ENCODE peak calls at places on chromosomes 4 and X, in nine cellular contexts. One of them, this sample, is unnamed.
A peak's percentile ranks its signal among the peaks of the same experiment; 100 is the strongest.

GRCh38 chr4:187612211-187612780 is 383.3 kb upstream of the ZFP42 start:
- DNase-seq in NCI-H2029 treated with DMSO at 0.1 percent for 48 hours: no peak
- DNase-seq in IMR-90: peak; percentile 22
- DNase-seq in neuronal stem cell: no peak
- DNase-seq in choroid plexus epithelial cell: no peak
- DNase-seq in stimulated activated CD4-positive, alpha-beta T cell treated with anti-CD3 and anti-CD28 coated beads, Interleukin-15, amount 100 ng/mL, for 24 hours: no peak
- DNase-seq in posterior cingulate gyrus: no peak
- DNase-seq in NCI-H1417: no peak
- DNase-seq in WTC11: no peak
- DNase-seq in this sample: no peak

GRCh38 chr4:87819281-87819919 is 13.4 kb upstream of the MEPE start:
- DNase-seq in NCI-H2029 treated with DMSO at 0.1 percent for 48 hours: no peak
- DNase-seq in IMR-90: peak; percentile 85
- DNase-seq in neuronal stem cell: no peak
- DNase-seq in choroid plexus epithelial cell: peak; percentile 86
- DNase-seq in stimulated activated CD4-positive, alpha-beta T cell treated with anti-CD3 and anti-CD28 coated beads, Interleukin-15, amount 100 ng/mL, for 24 hours: no peak
- DNase-seq in posterior cingulate gyrus: no peak
- DNase-seq in NCI-H1417: no peak
- DNase-seq in WTC11: peak; percentile 23
- DNase-seq in this sample: peak; percentile 21

GRCh38 chrX:123184199-123184857 is at the start of gene GRIA3:
- DNase-seq in NCI-H2029 treated with DMSO at 0.1 percent for 48 hours: no peak
- DNase-seq in IMR-90: no peak
- DNase-seq in neuronal stem cell: peak; percentile 17
- DNase-seq in choroid plexus epithelial cell: no peak
- DNase-seq in stimulated activated CD4-positive, alpha-beta T cell treated with anti-CD3 and anti-CD28 coated beads, Interleukin-15, amount 100 ng/mL, for 24 hours: no peak
- DNase-seq in posterior cingulate gyrus: no peak
- DNase-seq in NCI-H1417: no peak
- DNase-seq in WTC11: no peak
- DNase-seq in this sample: peak; percentile 7

GRCh38 chr4:82842593-82842992 is 44.0 kb upstream of the SCD5 start:
- DNase-seq in NCI-H2029 treated with DMSO at 0.1 percent for 48 hours: no peak
- DNase-seq in IMR-90: peak; percentile 28
- DNase-seq in neuronal stem cell: no peak
- DNase-seq in choroid plexus epithelial cell: peak; percentile 58
- DNase-seq in stimulated activated CD4-positive, alpha-beta T cell treated with anti-CD3 and anti-CD28 coated beads, Interleukin-15, amount 100 ng/mL, for 24 hours: no peak
- DNase-seq in posterior cingulate gyrus: no peak
- DNase-seq in NCI-H1417: no peak
- DNase-seq in WTC11: no peak
- DNase-seq in this sample: no peak

GRCh38 chr4:35151816-35152572 is 1092.3 kb downstream of the ARAP2 start:
- DNase-seq in NCI-H2029 treated with DMSO at 0.1 percent for 48 hours: peak; percentile 24
- DNase-seq in IMR-90: no peak
- DNase-seq in neuronal stem cell: no peak
- DNase-seq in choroid plexus epithelial cell: no peak
- DNase-seq in stimulated activated CD4-positive, alpha-beta T cell treated with anti-CD3 and anti-CD28 coated beads, Interleukin-15, amount 100 ng/mL, for 24 hours: no peak
- DNase-seq in posterior cingulate gyrus: no peak
- DNase-seq in NCI-H1417: peak; percentile 70
- DNase-seq in WTC11: peak; percentile 76
- DNase-seq in this sample: peak; percentile 59

GRCh38 chrX:118530537-118530936 is 34.9 kb downstream of the DOCK11 start:
- DNase-seq in NCI-H2029 treated with DMSO at 0.1 percent for 48 hours: no peak
- DNase-seq in IMR-90: peak; percentile 48
- DNase-seq in neuronal stem cell: no peak
- DNase-seq in choroid plexus epithelial cell: peak; percentile 33
- DNase-seq in stimulated activated CD4-positive, alpha-beta T cell treated with anti-CD3 and anti-CD28 coated beads, Interleukin-15, amount 100 ng/mL, for 24 hours: no peak
- DNase-seq in posterior cingulate gyrus: no peak
- DNase-seq in NCI-H1417: no peak
- DNase-seq in WTC11: no peak
- DNase-seq in this sample: no peak

GRCh38 chr4:75211422-75211821 is 278.5 kb downstream of the PARM1 start:
- DNase-seq in NCI-H2029 treated with DMSO at 0.1 percent for 48 hours: no peak
- DNase-seq in IMR-90: no peak
- DNase-seq in neuronal stem cell: no peak
- DNase-seq in choroid plexus epithelial cell: no peak
- DNase-seq in stimulated activated CD4-positive, alpha-beta T cell treated with anti-CD3 and anti-CD28 coated beads, Interleukin-15, amount 100 ng/mL, for 24 hours: no peak
- DNase-seq in posterior cingulate gyrus: no peak
- DNase-seq in NCI-H1417: no peak
- DNase-seq in WTC11: no peak
- DNase-seq in this sample: no peak

GRCh38 chrX:18075603-18076002 is 145.1 kb downstream of the BEND2 start:
- DNase-seq in NCI-H2029 treated with DMSO at 0.1 percent for 48 hours: peak; percentile 15
- DNase-seq in IMR-90: no peak
- DNase-seq in neuronal stem cell: no peak
- DNase-seq in choroid plexus epithelial cell: no peak
- DNase-seq in stimulated activated CD4-positive, alpha-beta T cell treated with anti-CD3 and anti-CD28 coated beads, Interleukin-15, amount 100 ng/mL, for 24 hours: no peak
- DNase-seq in posterior cingulate gyrus: no peak
- DNase-seq in NCI-H1417: peak; percentile 95
- DNase-seq in WTC11: no peak
- DNase-seq in this sample: no peak

GRCh38 chr4:8310306-8310705 is 40.8 kb downstream of the HTRA3 start:
- DNase-seq in NCI-H2029 treated with DMSO at 0.1 percent for 48 hours: no peak
- DNase-seq in IMR-90: no peak
- DNase-seq in neuronal stem cell: no peak
- DNase-seq in choroid plexus epithelial cell: no peak
- DNase-seq in stimulated activated CD4-positive, alpha-beta T cell treated with anti-CD3 and anti-CD28 coated beads, Interleukin-15, amount 100 ng/mL, for 24 hours: no peak
- DNase-seq in posterior cingulate gyrus: no peak
- DNase-seq in NCI-H1417: no peak
- DNase-seq in WTC11: peak; percentile 5
- DNase-seq in this sample: no peak